ENCODE peak calls at places on chromosome 21, in eight cellular contexts. M is GM23248, P is fibroblast of lung, Z is astrocyte, H is neural progenitor cell, L is HepG2, C is HCT116, E is GM23338. O is an unnamed sample.
A peak's percentile ranks its signal among the peaks of the same experiment; 100 is the strongest.

GRCh38 chr21:38798481-38798882 is 7.2 kb upstream of the ETS2 start:
- DNase-seq in M (no peak), P (peak; percentile 74), Z (peak; percentile 57), H (no peak), L (no peak), C (peak; percentile 87), E (no peak), O (no peak)

GRCh38 chr21:26169611-26170470 is 729 bp downstream of the APP start:
- DNase-seq in M (peak; percentile 80), P (peak; percentile 73), Z (peak; percentile 67), H (peak; percentile 77), L (no peak), C (peak; percentile 16), E (peak; percentile 64), O (no peak)

GRCh38 chr21:17371470-17371869 is 141.4 kb upstream of the CXADR start:
- DNase-seq in M (peak; percentile 85), P (peak; percentile 85), Z (peak; percentile 83), H (no peak), L (no peak), C (no peak), E (peak; percentile 4), O (no peak)

GRCh38 chr21:27464643-27465042 is 497.8 kb upstream of the ADAMTS5 start:
- DNase-seq in M (peak; percentile 6), P (peak; percentile 16), Z (peak; percentile 18), H (no peak), L (no peak), C (no peak), E (no peak), O (no peak)

GRCh38 chr21:15065381-15066230 is 806 bp upstream of the NRIP1 start:
- DNase-seq in M (peak; percentile 92), P (peak; percentile 89), Z (peak; percentile 85), H (peak; percentile 88), L (peak; percentile 39), C (no peak), E (peak; percentile 79), O (peak; percentile 84)

GRCh38 chr21:42557420-42557819 is 43.8 kb downstream of the SLC37A1 start:
- DNase-seq in M (no peak), P (no peak), Z (no peak), H (no peak), L (no peak), C (no peak), E (no peak), O (no peak)

GRCh38 chr21:17711896-17712295 is 99.2 kb upstream of the BTG3 start:
- DNase-seq in M (no peak), P (no peak), Z (no peak), H (no peak), L (no peak), C (no peak), E (no peak), O (no peak)

GRCh38 chr21:32713726-32714125 is 14.1 kb downstream of the SYNJ1 start:
- DNase-seq in M (no peak), P (no peak), Z (no peak), H (no peak), L (no peak), C (no peak), E (no peak), O (no peak)

DNA sequence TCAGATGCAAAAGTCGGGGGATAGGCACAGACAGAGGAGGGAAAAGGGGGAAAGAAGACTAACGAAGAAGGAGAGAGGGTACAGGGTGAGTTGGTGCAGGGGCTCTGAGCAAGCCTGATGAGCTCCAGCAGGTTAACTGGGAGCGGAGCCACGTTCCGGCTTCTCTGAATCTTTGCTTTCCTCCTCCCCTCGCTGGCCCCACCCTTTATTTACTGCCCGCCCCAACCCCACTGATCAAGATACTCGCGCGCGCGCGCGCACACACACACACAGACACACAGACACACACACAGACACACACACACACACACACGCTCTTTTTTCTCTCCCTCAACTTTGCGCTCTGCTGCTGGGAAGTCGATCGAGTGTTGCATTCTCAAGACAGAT is at the start of gene GRIK1:
- DNase-seq in M (peak; percentile 5), P (peak; percentile 4), Z (no peak), H (peak; percentile 60), L (no peak), C (no peak), E (peak; percentile 61), O (no peak)
- TF ChIP-seq EZH2 in M (no peak), P (no peak), Z (no peak), H (no peak), L (no peak), C (no peak), E (peak; percentile 35), O (no peak)

GRCh38 chr21:36989699-36990507 is 16.6 kb upstream of the RIPPLY3 start:
- DNase-seq in M (peak; percentile 95), P (peak; percentile 89), Z (peak; percentile 79), H (peak; percentile 96), L (peak; percentile 80), C (peak; percentile 81), E (peak; percentile 92), O (peak; percentile 90)

GRCh38 chr21:36992671-36993070 is 13.8 kb upstream of the RIPPLY3 start:
- DNase-seq in M (no peak), P (no peak), Z (no peak), H (no peak), L (no peak), C (no peak), E (peak; percentile 38), O (no peak)

GRCh38 chr21:36988536-36988935 is 18.0 kb upstream of the RIPPLY3 start:
- DNase-seq in M (no peak), P (no peak), Z (no peak), H (no peak), L (no peak), C (no peak), E (no peak), O (no peak)

GRCh38 chr21:36987845-36988244 is 18.7 kb upstream of the RIPPLY3 start:
- DNase-seq in M (no peak), P (no peak), Z (no peak), H (no peak), L (peak; percentile 68), C (no peak), E (no peak), O (no peak)

DNA sequence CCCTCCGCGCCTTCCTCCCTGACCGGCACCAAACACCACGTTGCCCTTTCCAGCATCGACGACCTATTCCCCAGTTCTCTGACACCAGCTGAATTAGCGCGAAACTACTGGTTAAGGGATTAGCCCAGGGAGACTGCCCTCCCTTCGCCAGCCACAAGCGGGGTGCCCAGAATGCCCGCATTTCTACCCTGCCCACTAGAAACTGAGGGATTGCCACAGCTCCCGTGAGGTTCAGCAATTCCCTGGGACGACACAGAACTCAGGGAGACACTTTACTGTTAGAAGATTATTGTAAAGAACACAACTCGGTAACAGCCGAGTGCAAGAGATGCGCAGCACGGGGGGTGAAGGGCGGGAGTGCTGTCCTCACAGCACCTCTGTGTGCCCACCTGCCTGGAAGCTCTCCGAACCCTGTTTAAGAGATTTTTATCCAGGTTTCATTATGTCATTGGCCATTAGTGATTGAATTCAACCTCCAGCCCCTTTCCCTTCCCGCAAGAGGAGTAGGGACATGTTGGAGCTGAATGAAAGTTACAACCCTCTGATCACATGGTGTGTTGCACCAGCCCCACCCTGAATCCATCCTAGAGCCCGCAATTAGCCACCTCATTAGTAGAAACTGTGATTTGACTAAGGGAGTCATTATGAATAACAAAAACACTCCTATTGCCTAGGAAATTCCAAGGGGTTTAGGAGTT is 15.8 kb upstream of the RIPPLY3 start:
- DNase-seq in M (no peak), P (no peak), Z (no peak), H (no peak), L (no peak), C (no peak), E (peak; percentile 45), O (no peak)
- TF ChIP-seq EZH2 in M (no peak), P (no peak), Z (no peak), H (peak; percentile 57), L (no peak), C (no peak), E (no peak), O (no peak)

GRCh38 chr21:34670962-34671348 is 2.2 kb downstream of the CLIC6 start:
- DNase-seq in M (peak; percentile 44), P (no peak), Z (no peak), H (peak; percentile 41), L (no peak), C (no peak), E (peak; percentile 60), O (no peak)

GRCh38 chr21:34670220-34670961 is 1.6 kb downstream of the CLIC6 start:
- DNase-seq in M (peak; percentile 49), P (peak; percentile 9), Z (no peak), H (peak; percentile 57), L (no peak), C (no peak), E (peak; percentile 70), O (no peak)

GRCh38 chr21:34668803-34669148 is at the start of gene CLIC6:
- DNase-seq in M (no peak), P (no peak), Z (no peak), H (peak; percentile 57), L (no peak), C (no peak), E (peak; percentile 78), O (no peak)

GRCh38 chr21:34667761-34668160 is 1.0 kb upstream of the CLIC6 start:
- DNase-seq in M (no peak), P (no peak), Z (no peak), H (no peak), L (no peak), C (no peak), E (no peak), O (no peak)

GRCh38 chr21:34669149-34669879 is 520 bp downstream of the CLIC6 start:
- DNase-seq in M (peak; percentile 29), P (no peak), Z (no peak), H (peak; percentile 57), L (no peak), C (no peak), E (peak; percentile 60), O (no peak)
- TF ChIP-seq EZH2 in M (no peak), P (no peak), Z (peak; percentile 69), H (peak; percentile 96), L (no peak), C (no peak), E (peak; percentile 53), O (no peak)

GRCh38 chr21:44702111-44702972 is 5.4 kb downstream of the KRTAP10-12 start:
- DNase-seq in M (no peak), P (no peak), Z (no peak), H (no peak), L (no peak), C (no peak), E (no peak), O (no peak)

GRCh38 chr21:44702973-44703730 is 6.2 kb downstream of the KRTAP10-12 start:
- DNase-seq in M (no peak), P (no peak), Z (no peak), H (no peak), L (peak; percentile 55), C (no peak), E (no peak), O (no peak)

GRCh38 chr21:44706026-44706705 is 5.2 kb downstream of the TSPEAR start:
- DNase-seq in M (no peak), P (no peak), Z (no peak), H (no peak), L (no peak), C (no peak), E (peak; percentile 41), O (no peak)

GRCh38 chr21:44703731-44704635 is 7.0 kb downstream of the KRTAP10-12 start:
- DNase-seq in M (no peak), P (no peak), Z (no peak), H (no peak), L (no peak), C (no peak), E (no peak), O (no peak)

DNA sequence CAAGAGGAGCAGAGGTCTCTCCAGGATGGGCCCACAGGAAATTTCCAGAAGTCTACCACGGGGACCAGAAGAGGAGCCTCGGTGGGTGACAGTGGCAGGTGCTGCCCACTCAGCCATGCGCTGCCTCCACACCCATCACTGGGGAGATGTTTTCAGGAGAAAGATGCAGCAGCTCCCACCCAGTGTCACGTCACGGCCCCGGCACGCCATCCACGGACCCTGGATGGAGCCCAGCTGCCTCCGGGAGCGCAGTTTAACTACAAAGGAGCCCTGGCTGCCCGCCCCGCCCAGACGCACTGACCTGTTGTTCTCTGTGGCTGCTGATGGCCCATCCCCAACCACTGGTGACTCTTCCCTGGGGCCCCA is 6.8 kb downstream of the TSPEAR start:
- DNase-seq in M (no peak), P (no peak), Z (no peak), H (no peak), L (no peak), C (no peak), E (peak; percentile 58), O (no peak)
- TF ChIP-seq EZH2 in M (no peak), P (no peak), Z (no peak), H (no peak), L (no peak), C (no peak), E (no peak), O (no peak)